ENCODE peak calls at places on chromosome 17, in five cellular contexts. F is AG09309, Q is OCI-LY7, X is sigmoid colon, T is AG04450. M is an unnamed sample.

GRCh38 chr17:28896884-28897768 is at the start of gene FLOT2:
- DNase-seq in F (no peak), Q (peak; percentile 75), X (peak; percentile 87), T (no peak), M (peak; percentile 59)

GRCh38 chr17:30958187-30958586 is 12.7 kb upstream of the RNF135 start:
- DNase-seq in F (no peak), Q (peak; percentile 77), X (no peak), T (no peak), M (peak; percentile 56)

GRCh38 chr17:29124135-29124930 is 55.9 kb downstream of the MYO18A start:
- DNase-seq in F (peak; percentile 53), Q (peak; percentile 71), X (no peak), T (no peak), M (peak; percentile 67)

GRCh38 chr17:30433514-30433913 is 43.7 kb upstream of the GOSR1 start:
- DNase-seq in F (peak; percentile 40), Q (no peak), X (no peak), T (peak; percentile 77), M (no peak)

GRCh38 chr17:13027246-13027645 is 9.4 kb upstream of the ELAC2 start:
- DNase-seq in F (no peak), Q (no peak), X (no peak), T (no peak), M (no peak)

GRCh38 chr17:38732376-38733314 is 2.5 kb downstream of the CISD3 start:
- DNase-seq in F (no peak), Q (no peak), X (no peak), T (no peak), M (no peak)

GRCh38 chr17:16048797-16049449 is 49.3 kb downstream of the TTC19 start:
- DNase-seq in F (no peak), Q (no peak), X (no peak), T (no peak), M (no peak)

GRCh38 chr17:18182978-18183333 is 672 bp upstream of the ALKBH5 start:
- DNase-seq in F (peak; percentile 47), Q (peak; percentile 85), X (peak; percentile 92), T (peak; percentile 34), M (peak; percentile 90)

GRCh38 chr17:76537578-76538280 is at the start of gene CYGB:
- DNase-seq in F (no peak), Q (no peak), X (no peak), T (no peak), M (no peak)

GRCh38 chr17:29019475-29020181 is 13.8 kb upstream of the SEZ6 start:
- DNase-seq in F (no peak), Q (no peak), X (no peak), T (no peak), M (no peak)

GRCh38 chr17:72622661-72623433 is 469.6 kb downstream of the SLC39A11 start:
- DNase-seq in F (no peak), Q (no peak), X (no peak), T (no peak), M (no peak)

GRCh38 chr17:44354582-44355309 is 8.9 kb downstream of the FAM171A2 start:
- DNase-seq in F (no peak), Q (peak; percentile 66), X (no peak), T (no peak), M (peak; percentile 73)

GRCh38 chr17:81339180-81339501 is 44.0 kb upstream of the SLC38A10 start:
- DNase-seq in F (no peak), Q (no peak), X (no peak), T (no peak), M (no peak)

GRCh38 chr17:80795737-80796136 is 195.9 kb upstream of the CHMP6 start:
- DNase-seq in F (no peak), Q (no peak), X (peak; percentile 70), T (no peak), M (no peak)

GRCh38 chr17:41026668-41027471 is at the start of gene KRTAP1-5:
- DNase-seq in F (peak; percentile 94), Q (no peak), X (no peak), T (peak; percentile 64), M (no peak)

DNA sequence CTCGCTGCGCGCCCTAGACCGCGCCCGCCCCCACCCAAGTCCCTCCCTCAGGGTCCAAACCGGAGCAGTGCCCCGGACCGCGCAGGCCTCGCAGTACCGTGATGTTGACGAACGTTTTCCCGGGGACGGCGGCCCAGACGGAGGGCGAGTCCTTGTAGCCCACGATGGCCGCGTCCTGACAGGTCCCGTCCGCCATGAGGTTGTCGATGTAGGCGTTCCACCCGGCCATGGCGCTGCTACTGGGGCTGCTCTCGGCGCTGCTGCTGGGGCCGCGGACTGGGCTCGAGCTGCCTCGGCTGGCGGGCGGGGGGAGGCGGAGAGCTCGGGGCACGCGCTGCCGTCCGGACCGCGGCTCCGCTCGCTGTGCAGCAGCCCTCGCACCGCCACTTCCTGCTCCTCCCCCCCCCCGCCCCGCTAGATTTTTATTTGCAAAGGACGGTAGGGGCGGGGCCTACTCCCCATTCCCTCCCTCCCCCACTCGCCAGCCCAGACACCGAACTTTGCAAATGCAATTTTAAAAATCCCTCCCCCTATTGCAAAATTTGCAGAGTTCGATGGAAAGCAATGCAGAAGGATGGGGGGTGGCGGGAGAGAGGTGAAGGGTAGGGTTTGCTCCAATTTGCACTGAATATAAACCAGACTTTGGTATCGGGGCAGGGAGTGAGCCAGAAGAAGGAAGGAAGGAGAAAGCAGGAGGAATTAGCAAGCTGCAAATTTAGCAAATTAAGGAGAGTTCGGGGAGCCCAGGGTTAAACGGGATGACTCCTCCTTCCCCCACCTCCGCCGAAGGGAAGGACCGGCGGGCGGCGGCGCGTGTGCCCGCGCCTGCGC is at the start of gene PFN1:
- DNase-seq in F (peak; percentile 74), Q (peak; percentile 96), X (peak; percentile 96), T (peak; percentile 83), M (peak; percentile 97)
- TF ChIP-seq CTCF in F (no peak), Q (no peak), X (no peak), T (no peak), M (no peak)

GRCh38 chr17:57369509-57369945 is 113.2 kb downstream of the MSI2 start:
- DNase-seq in F (no peak), Q (no peak), X (no peak), T (no peak), M (peak; percentile 55)
- H3K4me3 ChIP-seq in F (no peak overlapping the region), Q (no peak overlapping the region), X (no peak overlapping the region), T (no peak overlapping the region), M (no peak overlapping the region)

GRCh38 chr17:58200024-58200633 is 7.6 kb downstream of the EPX start:
- DNase-seq in F (no peak), Q (peak; percentile 48), X (peak; percentile 66), T (no peak), M (peak; percentile 67)
- TF ChIP-seq CTCF in F (peak; percentile 76), Q (peak; percentile 80), X (no peak), T (peak; percentile 54), M (peak; percentile 81)

DNA sequence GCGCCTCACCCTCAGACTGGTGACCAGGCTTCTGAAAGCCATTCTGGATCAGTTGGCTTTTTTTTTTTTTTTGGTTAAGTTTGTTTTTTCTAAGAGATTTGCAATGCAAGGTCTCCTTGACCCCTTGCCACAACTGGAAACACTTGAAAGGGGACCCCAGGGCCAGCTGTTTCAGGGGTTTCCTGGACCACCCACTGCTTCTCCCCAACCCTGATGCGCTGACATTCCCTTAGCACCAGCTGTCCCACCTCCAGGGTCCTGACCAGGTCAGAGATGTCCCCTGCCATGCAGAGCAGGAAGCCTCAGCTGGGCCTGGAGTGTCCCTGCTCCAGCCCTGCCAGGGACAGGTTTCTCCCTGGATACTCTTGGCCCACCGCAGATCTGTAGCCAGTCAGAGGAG is 8.1 kb upstream of the MRPL58 start:
- DNase-seq in F (no peak), Q (no peak), X (no peak), T (no peak), M (no peak)
- H3K4me3 ChIP-seq in F (no peak overlapping the region), Q (no peak overlapping the region), X (no peak overlapping the region), T (no peak overlapping the region), M (no peak overlapping the region)

DNA sequence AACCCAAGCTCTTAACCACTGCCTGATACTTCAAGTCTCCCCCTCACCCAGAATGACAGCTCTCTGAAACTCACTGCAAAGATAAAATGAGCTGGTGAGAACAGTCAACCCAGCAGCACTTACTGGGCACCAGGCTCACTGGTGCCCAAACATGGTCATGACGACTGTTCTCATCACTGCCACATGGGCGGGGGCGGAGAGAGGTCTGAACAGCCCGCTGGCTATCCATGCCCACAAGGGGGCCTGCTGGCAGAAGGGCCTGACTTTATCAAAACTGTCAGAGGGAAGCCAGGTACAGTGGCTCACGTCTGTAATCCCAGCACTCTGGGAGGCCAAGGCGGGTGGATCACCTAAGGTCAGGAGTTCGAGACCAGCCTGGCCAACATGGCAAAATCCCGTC is 4.0 kb downstream of the MYBBP1A start:
- DNase-seq in F (no peak), Q (no peak), X (no peak), T (no peak), M (no peak)
- TF ChIP-seq CTCF in F (peak; percentile 4), Q (peak; percentile 33), X (no peak), T (peak; percentile 11), M (no peak)

GRCh38 chr17:42852351-42852750 is 1.4 kb downstream of the AOC3 start:
- DNase-seq in F (no peak), Q (no peak), X (peak; percentile 76), T (no peak), M (no peak)
- H3K4me3 ChIP-seq in F (no peak overlapping the region), Q (no peak overlapping the region), X (peak overlapping the region; percentile 57), T (no peak overlapping the region), M (no peak overlapping the region)

M was measured in GM12865.